ENCODE peak calls at places on chromosomes 4 and X, in eight cellular contexts. Z is neuronal stem cell; A is CD8-positive, alpha-beta T cell; G is central memory CD4-positive, alpha-beta T cell; H is NCI-H510A treated with DMSO at 0.1 percent for 48 hours; V is HT1080; B is T-helper 2 cell; I is ACHN. F is an unnamed sample.

GRCh38 chr4:137533855-137534254 is 1.6 kb upstream of the PCDH18 start:
- DNase-seq in A (no peak), V (no peak), G (no peak), I (no peak), Z (no peak), H (no peak), B (no peak), F (no peak)

GRCh38 chrX:43446752-43447151 is 209.3 kb upstream of the MAOA start:
- DNase-seq in G (no peak), I (no peak), A (no peak), B (no peak), H (no peak), Z (no peak), V (no peak), F (no peak)

GRCh38 chr4:184347251-184348239 is 126.8 kb downstream of the IRF2 start:
- DNase-seq in H (peak), I (no peak), Z (peak), A (no peak), B (no peak), G (no peak), V (peak), F (peak)

GRCh38 chrX:73922856-73923429 is 359.9 kb downstream of the CHIC1 start:
- DNase-seq in A (no peak), V (no peak), Z (no peak), G (no peak), B (no peak), I (no peak), H (no peak), F (peak)

GRCh38 chr4:143406523-143406922 is 69.8 kb downstream of the GAB1 start:
- DNase-seq in Z (no peak), A (no peak), H (no peak), G (no peak), B (no peak), I (peak), V (no peak), F (no peak)

GRCh38 chr4:73187325-73187724 is 71.3 kb downstream of the ANKRD17 start:
- DNase-seq in V (peak), A (no peak), G (no peak), B (no peak), H (no peak), Z (no peak), I (no peak), F (no peak)

GRCh38 chr4:8081171-8081570 is 77.4 kb downstream of the ABLIM2 start:
- DNase-seq in Z (no peak), I (no peak), A (no peak), V (no peak), B (no peak), G (no peak), H (no peak), F (no peak)

GRCh38 chr4:99447079-99447478 is 11.9 kb upstream of the ADH7 start:
- DNase-seq in G (no peak), A (no peak), H (no peak), B (no peak), Z (peak), I (peak), V (peak), F (peak)

GRCh38 chr4:156241896-156242295 is 288.2 kb upstream of the CTSO start:
- DNase-seq in G (no peak), V (no peak), I (no peak), A (no peak), Z (no peak), H (no peak), B (no peak), F (no peak)

GRCh38 chrX:134294548-134294947 is 57.6 kb downstream of the CCDC160 start:
- DNase-seq in A (no peak), B (no peak), Z (no peak), H (peak), V (no peak), I (peak), G (no peak), F (no peak)

GRCh38 chrX:40094900-40095587 is 2.7 kb downstream of the BCOR start:
- DNase-seq in A (no peak), G (no peak), B (no peak), V (peak), H (no peak), I (no peak), Z (no peak), F (no peak)

GRCh38 chr4:15349965-15350364 is 77.9 kb upstream of the C1QTNF7 start:
- DNase-seq in B (no peak), G (no peak), I (no peak), A (no peak), V (no peak), H (no peak), Z (no peak), F (no peak)

GRCh38 chr4:100738388-100739165 is 220.8 kb upstream of the EMCN start:
- DNase-seq in V (peak), I (peak), G (no peak), B (no peak), Z (no peak), A (no peak), H (no peak), F (peak)

GRCh38 chrX:123830309-123830708 is 29.5 kb upstream of the XIAP start:
- DNase-seq in Z (no peak), A (no peak), V (no peak), I (peak), G (no peak), B (no peak), H (peak), F (peak)

GRCh38 chr4:186634591-186635128 is 79.3 kb upstream of the MTNR1A start:
- DNase-seq in Z (no peak), G (no peak), H (no peak), I (no peak), A (no peak), V (no peak), B (no peak), F (no peak)

GRCh38 chrX:106378616-106379015 is 210.5 kb downstream of the PWWP3B start:
- DNase-seq in G (peak), I (no peak), B (no peak), A (no peak), Z (no peak), V (no peak), H (no peak), F (no peak)

GRCh38 chr4:102725229-102725628 is 35.5 kb downstream of the MANBA start:
- DNase-seq in H (no peak), A (no peak), I (no peak), B (no peak), Z (no peak), G (no peak), V (no peak), F (no peak)

GRCh38 chr4:8840816-8841455 is 30.7 kb downstream of the HMX1 start:
- DNase-seq in Z (no peak), B (no peak), H (no peak), A (no peak), V (no peak), G (no peak), I (no peak), F (no peak)

GRCh38 chr4:147809171-147809570 is 77.3 kb downstream of the ARHGAP10 start:
- DNase-seq in I (no peak), G (no peak), H (no peak), A (no peak), B (no peak), Z (no peak), V (no peak), F (no peak)

GRCh38 chrX:49761481-49761880 is 65.7 kb upstream of the PAGE1 start:
- DNase-seq in I (peak), B (no peak), A (no peak), G (peak), V (no peak), H (no peak), Z (peak), F (no peak)

F was measured in foreskin keratinocyte.